ENCODE peak calls at places on chromosomes 12 and 14, in nine cellular contexts. T is HEK293T, W is left lung, K is GM19239, D is frontal cortex, S is T-cell, L is mucosa of gallbladder, U is RKO, Y is nephron progenitor cell. I is an unnamed sample.

GRCh38 chr14:51539571-51540037 is 112.1 kb upstream of the FRMD6 start:
- DNase-seq in T (no peak), W (no peak), K (no peak), D (no peak), S (no peak), L (no peak), U (no peak), Y (no peak), I (no peak)

GRCh38 chr12:68572650-68573049 is 38.0 kb upstream of the RAP1B start:
- DNase-seq in T (no peak), W (no peak), K (no peak), D (no peak), S (no peak), L (no peak), U (no peak), Y (no peak), I (no peak)

GRCh38 chr14:53190938-53191337 is 37.8 kb upstream of the DDHD1 start:
- DNase-seq in T (no peak), W (no peak), K (no peak), D (no peak), S (no peak), L (no peak), U (no peak), Y (no peak), I (no peak)

GRCh38 chr12:712172-712863 is 40.1 kb upstream of the WNK1 start:
- DNase-seq in T (no peak), W (no peak), K (no peak), D (no peak), S (no peak), L (no peak), U (no peak), Y (no peak), I (no peak)

GRCh38 chr12:9701380-9702154 is 31.3 kb downstream of the CLECL1 start:
- DNase-seq in T (no peak), W (no peak), K (no peak), D (no peak), S (no peak), L (no peak), U (no peak), Y (no peak), I (no peak)

GRCh38 chr12:76623929-76624328 is 64.4 kb upstream of the OSBPL8 start:
- DNase-seq in T (no peak), W (no peak), K (no peak), D (no peak), S (no peak), L (no peak), U (peak), Y (no peak), I (no peak)

GRCh38 chr12:86117711-86118110 is 138.5 kb downstream of the MGAT4C start:
- DNase-seq in T (no peak), W (no peak), K (no peak), D (no peak), S (no peak), L (no peak), U (no peak), Y (no peak), I (no peak)

GRCh38 chr12:74538491-74539258 is 1.0 kb downstream of the ATXN7L3B start:
- DNase-seq in T (peak), W (no peak), K (no peak), D (no peak), S (no peak), L (no peak), U (peak), Y (peak), I (no peak)

GRCh38 chr12:49588761-49589516 is 16.5 kb downstream of the FAM186B start:
- DNase-seq in T (no peak), W (no peak), K (no peak), D (no peak), S (no peak), L (no peak), U (no peak), Y (no peak), I (no peak)

GRCh38 chr12:46824709-46825108 is 1.1 kb downstream of the SLC38A4 start:
- DNase-seq in T (no peak), W (no peak), K (no peak), D (no peak), S (no peak), L (no peak), U (no peak), Y (no peak), I (no peak)

GRCh38 chr12:509494-509893 is 49.8 kb downstream of the B4GALNT3 start:
- DNase-seq in T (no peak), W (no peak), K (no peak), D (no peak), S (no peak), L (no peak), U (no peak), Y (no peak), I (no peak)

GRCh38 chr14:75650253-75651058 is 10.2 kb downstream of the ERG28 start:
- DNase-seq in T (no peak), W (no peak), K (no peak), D (no peak), S (no peak), L (no peak), U (no peak), Y (no peak), I (no peak)

I was measured in lower lobe of right lung.